ENCODE peak calls at places on chromosomes 2 and 18, in seven cellular contexts. D is body of pancreas, U is BE2C, P is lower lobe of right lung, I is cardiac fibroblast, M is A673, C is sigmoid colon. Y is an unnamed sample.

GRCh38 chr2:74554821-74555531 is 456 bp downstream of the DOK1 start:
- DNase-seq in D (peak; percentile 46), U (no peak), P (peak; percentile 82), I (peak; percentile 46), M (peak; percentile 36), C (peak; percentile 82), Y (no peak)

GRCh38 chr2:118971245-118972122 is 29.5 kb downstream of the MARCO start:
- DNase-seq in D (no peak), U (no peak), P (no peak), I (no peak), M (no peak), C (no peak), Y (no peak)

GRCh38 chr18:10579079-10579867 is 53.4 kb downstream of the NAPG start:
- DNase-seq in D (no peak), U (no peak), P (no peak), I (peak; percentile 29), M (no peak), C (no peak), Y (peak; percentile 16)

GRCh38 chr2:116874021-116874420 is 940.5 kb upstream of the DDX18 start:
- DNase-seq in D (no peak), U (no peak), P (no peak), I (no peak), M (no peak), C (no peak), Y (no peak)

GRCh38 chr2:8636691-8637636 is 44.9 kb upstream of the ID2 start:
- DNase-seq in D (no peak), U (no peak), P (peak; percentile 31), I (peak; percentile 73), M (no peak), C (peak; percentile 60), Y (peak; percentile 47)

GRCh38 chr2:120546077-120546864 is 189.4 kb upstream of the GLI2 start:
- DNase-seq in D (no peak), U (no peak), P (no peak), I (peak; percentile 84), M (peak; percentile 12), C (peak; percentile 74), Y (peak; percentile 79)

GRCh38 chr2:197122821-197123220 is 187.8 kb downstream of the ANKRD44 start:
- DNase-seq in D (no peak), U (no peak), P (no peak), I (no peak), M (no peak), C (no peak), Y (no peak)

GRCh38 chr2:151900261-151900660 is 72.0 kb upstream of the ARL5A start:
- DNase-seq in D (no peak), U (no peak), P (no peak), I (no peak), M (no peak), C (no peak), Y (no peak)

GRCh38 chr2:160367887-160368286 is 125.7 kb downstream of the RBMS1 start:
- DNase-seq in D (no peak), U (no peak), P (no peak), I (peak; percentile 95), M (no peak), C (no peak), Y (peak; percentile 98)

GRCh38 chr18:9691235-9691634 is 16.9 kb upstream of the RAB31 start:
- DNase-seq in D (no peak), U (no peak), P (no peak), I (no peak), M (no peak), C (no peak), Y (no peak)

GRCh38 chr2:25341031-25341727 is 546 bp downstream of the DNMT3A start:
- DNase-seq in D (peak; percentile 46), U (peak; percentile 43), P (peak; percentile 60), I (no peak), M (peak; percentile 51), C (no peak), Y (peak; percentile 15)

GRCh38 chr2:237298323-237299118 is 115.4 kb downstream of the COL6A3 start:
- DNase-seq in D (no peak), U (peak; percentile 32), P (peak; percentile 62), I (peak; percentile 63), M (no peak), C (no peak), Y (peak; percentile 76)

GRCh38 chr2:118209727-118210126 is 121.5 kb downstream of the INSIG2 start:
- DNase-seq in D (no peak), U (no peak), P (no peak), I (no peak), M (no peak), C (no peak), Y (no peak)

GRCh38 chr2:203861197-203861596 is 6.4 kb upstream of the CTLA4 start:
- DNase-seq in D (no peak), U (no peak), P (no peak), I (no peak), M (no peak), C (no peak), Y (no peak)

GRCh38 chr2:213411582-213412289 is 127.5 kb downstream of the SPAG16 start:
- DNase-seq in D (no peak), U (no peak), P (no peak), I (no peak), M (no peak), C (no peak), Y (no peak)

GRCh38 chr18:55856191-55856590 is 268.2 kb upstream of the TCF4 start:
- DNase-seq in D (no peak), U (no peak), P (no peak), I (peak; percentile 48), M (peak; percentile 57), C (no peak), Y (peak; percentile 82)

GRCh38 chr2:48589170-48589767 is 28.4 kb upstream of the GTF2A1L start:
- DNase-seq in D (peak; percentile 25), U (peak; percentile 26), P (no peak), I (peak; percentile 68), M (peak; percentile 48), C (no peak), Y (peak; percentile 53)

GRCh38 chr2:74587664-74588277 is 33.3 kb downstream of the DOK1 start:
- DNase-seq in D (peak; percentile 71), U (peak; percentile 47), P (peak; percentile 59), I (peak; percentile 86), M (peak; percentile 79), C (peak; percentile 84), Y (peak; percentile 76)

GRCh38 chr18:24402209-24402785 is 4.7 kb upstream of the OSBPL1A start:
- DNase-seq in D (no peak), U (peak; percentile 13), P (no peak), I (no peak), M (no peak), C (no peak), Y (no peak)

GRCh38 chr2:96775160-96775559 is 14.5 kb downstream of the CNNM4 start:
- DNase-seq in D (no peak), U (no peak), P (no peak), I (no peak), M (no peak), C (no peak), Y (no peak)

GRCh38 chr2:65198737-65199136 is 28.9 kb upstream of the ACTR2 start:
- DNase-seq in D (no peak), U (no peak), P (no peak), I (peak; percentile 7), M (peak; percentile 5), C (no peak), Y (no peak)

GRCh38 chr2:88600038-88600465 is 27.2 kb downstream of the EIF2AK3 start:
- DNase-seq in D (peak; percentile 65), U (peak; percentile 48), P (no peak), I (peak; percentile 91), M (peak; percentile 73), C (no peak), Y (peak; percentile 96)

GRCh38 chr2:98570356-98570755 is 38.0 kb downstream of the COA5 start:
- DNase-seq in D (no peak), U (no peak), P (no peak), I (no peak), M (no peak), C (peak; percentile 32), Y (no peak)

GRCh38 chr2:178152033-178152432 is 39.8 kb downstream of the RBM45 start:
- DNase-seq in D (no peak), U (no peak), P (no peak), I (peak; percentile 39), M (no peak), C (no peak), Y (no peak)

GRCh38 chr18:24300703-24301102 is 96.9 kb downstream of the OSBPL1A start:
- DNase-seq in D (no peak), U (no peak), P (no peak), I (no peak), M (no peak), C (no peak), Y (no peak)

GRCh38 chr18:46916551-46917107 is 678 bp downstream of the PIAS2 start:
- DNase-seq in D (no peak), U (no peak), P (no peak), I (peak; percentile 40), M (peak; percentile 36), C (no peak), Y (peak; percentile 37)

GRCh38 chr2:46164581-46165301 is 132.5 kb upstream of the EPAS1 start:
- DNase-seq in D (peak; percentile 29), U (no peak), P (no peak), I (peak; percentile 99), M (no peak), C (peak; percentile 92), Y (peak; percentile 93)
- H3K4me3 ChIP-seq in D (no peak overlapping the region), U (no peak overlapping the region), P (no peak overlapping the region), I (no peak overlapping the region), M (no peak overlapping the region), C (no peak overlapping the region), Y (no peak overlapping the region)

GRCh38 chr2:37812414-37812813 is 112.7 kb upstream of the RMDN2 start:
- DNase-seq in D (no peak), U (no peak), P (no peak), I (peak; percentile 48), M (no peak), C (no peak), Y (no peak)
- TF ChIP-seq CTCF in D (no peak), U (no peak), P (no peak), I (peak; percentile 27), M (peak; percentile 23), C (no peak), Y (no peak)

GRCh38 chr2:68774569-68775271 is 40.1 kb downstream of the ARHGAP25 start:
- DNase-seq in D (no peak), U (no peak), P (peak; percentile 87), I (peak; percentile 77), M (no peak), C (peak; percentile 74), Y (no peak)
- H3K4me3 ChIP-seq in D (no peak overlapping the region), U (no peak overlapping the region), P (peak overlapping the region; percentile 52), I (peak overlapping the region; percentile 8), M (no peak overlapping the region), C (peak overlapping the region; percentile 25), Y (no peak overlapping the region)

DNA sequence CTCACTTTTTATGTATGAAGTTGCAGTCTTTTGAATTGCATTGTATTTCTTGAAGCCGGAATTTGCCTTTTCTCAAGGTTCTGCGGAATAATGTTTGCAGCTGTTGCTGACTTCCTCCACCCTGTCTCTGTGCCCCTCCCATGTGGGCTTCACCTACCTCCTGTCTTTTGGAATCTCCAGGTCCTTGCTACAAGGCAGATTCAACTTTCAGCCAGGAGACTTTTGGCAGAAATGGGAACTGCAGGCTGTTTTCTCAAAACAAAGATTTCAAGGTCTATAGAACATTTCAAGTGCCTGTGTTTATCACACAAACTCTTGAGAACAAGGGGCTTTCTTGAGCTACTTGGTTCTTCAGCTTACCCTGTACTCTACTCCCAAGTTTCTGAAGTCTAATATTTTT is 25.6 kb downstream of the ZNF236 start:
- DNase-seq in D (no peak), U (no peak), P (no peak), I (no peak), M (no peak), C (no peak), Y (no peak)
- TF ChIP-seq CTCF in D (no peak), U (peak; percentile 9), P (no peak), I (peak; percentile 23), M (no peak), C (no peak), Y (peak; percentile 14)

Y was measured in astrocyte of the spinal cord.